ENCODE peak calls at places on chromosomes 13 and 19, in ten cellular contexts. L is spleen, G is heart left ventricle, P is esophagus squamous epithelium, O is psoas muscle, E is stomach, A is tibial nerve, H is cardiac muscle cell, Y is lower leg skin, R is fibroblast of mammary gland. I is an unnamed sample.

GRCh38 chr19:32336259-32337111 is 8.9 kb upstream of the ZNF507 start:
- DNase-seq in L (no peak), G (no peak), P (no peak), O (no peak), E (no peak), A (no peak), H (peak), Y (no peak), R (peak), I (no peak)

GRCh38 chr13:36454962-36455361 is 22.7 kb downstream of the CCNA1 start:
- DNase-seq in L (no peak), G (no peak), P (no peak), O (no peak), E (no peak), A (no peak), H (no peak), Y (no peak), R (no peak), I (no peak)

GRCh38 chr13:20353973-20354372 is 121.9 kb upstream of the GJB6 start:
- DNase-seq in L (no peak), G (no peak), P (no peak), O (no peak), E (no peak), A (no peak), H (no peak), Y (no peak), R (peak), I (no peak)

GRCh38 chr13:51501592-51502205 is 48.9 kb upstream of the INTS6 start:
- DNase-seq in L (no peak), G (no peak), P (no peak), O (no peak), E (no peak), A (no peak), H (no peak), Y (no peak), R (peak), I (no peak)

GRCh38 chr19:55082023-55082851 is 6.6 kb downstream of the EPS8L1 start:
- DNase-seq in L (no peak), G (peak), P (no peak), O (no peak), E (no peak), A (no peak), H (no peak), Y (no peak), R (peak), I (no peak)

GRCh38 chr19:6333439-6333838 is at the start of gene ACER1:
- DNase-seq in L (no peak), G (no peak), P (no peak), O (no peak), E (no peak), A (no peak), H (no peak), Y (peak), R (no peak), I (no peak)

GRCh38 chr19:12766051-12766521 is 9.3 kb downstream of the HOOK2 start:
- DNase-seq in L (peak), G (peak), P (no peak), O (peak), E (peak), A (peak), H (peak), Y (no peak), R (peak), I (peak)

GRCh38 chr13:51594432-51594831 is 10.2 kb downstream of the WDFY2 start:
- DNase-seq in L (no peak), G (no peak), P (no peak), O (no peak), E (no peak), A (no peak), H (no peak), Y (no peak), R (no peak), I (no peak)

GRCh38 chr13:42276683-42277082 is 4.7 kb downstream of the AKAP11 start:
- DNase-seq in L (no peak), G (no peak), P (no peak), O (no peak), E (no peak), A (no peak), H (no peak), Y (no peak), R (no peak), I (no peak)

GRCh38 chr19:315811-316210 is 24.6 kb upstream of the PLPP2 start:
- DNase-seq in L (no peak), G (no peak), P (no peak), O (no peak), E (no peak), A (no peak), H (no peak), Y (no peak), R (no peak), I (no peak)

GRCh38 chr19:318509-318774 is 26.2 kb downstream of the MIER2 start:
- DNase-seq in L (no peak), G (no peak), P (no peak), O (no peak), E (no peak), A (no peak), H (no peak), Y (no peak), R (no peak), I (no peak)

GRCh38 chr19:313988-314815 is 23.0 kb upstream of the PLPP2 start:
- DNase-seq in L (peak), G (no peak), P (no peak), O (no peak), E (peak), A (no peak), H (no peak), Y (no peak), R (no peak), I (no peak)

GRCh38 chr19:313169-313987 is 22.2 kb upstream of the PLPP2 start:
- DNase-seq in L (peak), G (no peak), P (no peak), O (no peak), E (peak), A (no peak), H (no peak), Y (no peak), R (no peak), I (no peak)

DNA sequence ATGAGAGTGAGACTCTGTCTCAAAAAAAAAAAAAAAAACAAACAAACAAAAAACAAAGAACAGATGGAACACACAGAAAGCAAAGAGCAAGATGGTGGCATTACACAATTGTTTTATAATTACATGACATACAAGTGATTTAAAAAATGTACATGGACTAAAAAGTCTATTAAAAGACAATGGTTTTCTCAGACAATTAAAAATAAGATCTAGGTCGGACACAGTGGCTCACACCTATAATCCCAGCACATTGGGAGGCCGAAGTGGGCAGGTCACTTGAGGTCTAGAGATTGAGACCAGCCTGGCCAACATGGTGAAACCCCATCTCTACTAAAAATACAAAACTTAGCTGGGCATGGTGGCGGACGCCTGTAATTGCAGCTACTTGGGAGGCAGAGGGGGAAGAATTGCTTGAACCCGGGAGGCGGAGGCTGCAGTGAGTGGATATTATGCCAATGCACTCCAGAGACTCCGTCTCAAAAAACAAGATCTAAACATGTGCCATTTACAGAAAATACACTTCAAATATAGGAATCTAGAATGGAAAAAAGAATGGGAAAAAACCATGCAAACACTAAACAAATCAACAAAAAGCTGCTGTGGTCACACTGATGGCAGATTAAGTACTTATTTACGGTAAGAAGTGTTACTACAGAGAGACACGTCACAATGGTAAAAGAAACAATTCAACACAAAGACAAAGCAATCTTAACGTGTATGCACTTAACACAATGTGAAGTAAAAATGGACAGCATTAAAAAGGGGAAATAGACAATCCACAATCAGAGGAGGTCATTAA is 26.7 kb downstream of the MIER2 start:
- DNase-seq in L (no peak), G (no peak), P (no peak), O (no peak), E (peak), A (no peak), H (no peak), Y (no peak), R (no peak), I (no peak)
- TF ChIP-seq CTCF in L (no peak), G (peak), P (no peak), O (no peak), E (no peak), A (no peak), H (no peak), Y (no peak), R (no peak), I (no peak)

DNA sequence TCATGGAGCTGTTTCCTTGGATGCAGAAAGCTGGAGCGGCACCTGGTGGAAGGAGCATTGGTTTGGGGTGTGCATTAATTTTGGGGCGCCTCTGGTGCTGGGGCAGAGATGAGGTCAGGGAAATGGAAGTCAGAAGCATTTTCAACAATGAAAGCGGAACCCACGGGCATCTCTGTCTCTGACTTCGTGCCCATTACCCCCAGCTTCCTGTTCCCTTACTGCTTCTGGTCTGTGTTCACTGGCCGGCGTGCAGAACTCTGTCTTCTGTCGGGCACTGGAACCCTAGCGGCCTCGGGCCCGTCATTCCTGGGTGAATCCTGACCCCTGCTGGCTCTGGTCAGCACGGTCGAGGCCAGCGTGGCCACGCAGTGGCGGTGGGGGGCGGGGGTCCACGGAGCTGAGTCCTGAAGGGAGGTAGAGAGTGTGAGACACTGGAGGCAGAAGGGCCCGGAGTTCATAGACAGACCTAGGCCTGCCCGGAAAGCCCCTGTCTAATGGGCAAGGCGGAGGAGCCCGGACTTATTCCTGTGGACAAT is 7.9 kb upstream of the LINGO3 start:
- DNase-seq in L (peak), G (peak), P (no peak), O (peak), E (peak), A (peak), H (peak), Y (peak), R (peak), I (no peak)
- TF ChIP-seq CTCF in L (peak), G (peak), P (peak), O (peak), E (peak), A (peak), H (peak), Y (no peak), R (peak), I (peak)

GRCh38 chr19:9430444-9430843 is 4.9 kb downstream of the ZNF266 start:
- DNase-seq in L (no peak), G (no peak), P (no peak), O (no peak), E (no peak), A (no peak), H (no peak), Y (no peak), R (no peak), I (no peak)

GRCh38 chr19:9427941-9428340 is 7.4 kb downstream of the ZNF266 start:
- DNase-seq in L (no peak), G (no peak), P (no peak), O (no peak), E (no peak), A (no peak), H (no peak), Y (no peak), R (no peak), I (no peak)

GRCh38 chr19:9435279-9436268 is at the start of gene ZNF266:
- DNase-seq in L (peak), G (peak), P (peak), O (peak), E (peak), A (peak), H (peak), Y (peak), R (peak), I (peak)

GRCh38 chr19:9436358-9436757 is 985 bp upstream of the ZNF266 start:
- DNase-seq in L (no peak), G (no peak), P (no peak), O (no peak), E (no peak), A (no peak), H (no peak), Y (no peak), R (no peak), I (no peak)

GRCh38 chr19:9431475-9431874 is 3.9 kb downstream of the ZNF266 start:
- DNase-seq in L (no peak), G (no peak), P (no peak), O (no peak), E (no peak), A (no peak), H (peak), Y (no peak), R (peak), I (no peak)
- TF ChIP-seq CTCF in L (peak), G (peak), P (no peak), O (peak), E (peak), A (no peak), H (peak), Y (no peak), R (peak), I (peak)

DNA sequence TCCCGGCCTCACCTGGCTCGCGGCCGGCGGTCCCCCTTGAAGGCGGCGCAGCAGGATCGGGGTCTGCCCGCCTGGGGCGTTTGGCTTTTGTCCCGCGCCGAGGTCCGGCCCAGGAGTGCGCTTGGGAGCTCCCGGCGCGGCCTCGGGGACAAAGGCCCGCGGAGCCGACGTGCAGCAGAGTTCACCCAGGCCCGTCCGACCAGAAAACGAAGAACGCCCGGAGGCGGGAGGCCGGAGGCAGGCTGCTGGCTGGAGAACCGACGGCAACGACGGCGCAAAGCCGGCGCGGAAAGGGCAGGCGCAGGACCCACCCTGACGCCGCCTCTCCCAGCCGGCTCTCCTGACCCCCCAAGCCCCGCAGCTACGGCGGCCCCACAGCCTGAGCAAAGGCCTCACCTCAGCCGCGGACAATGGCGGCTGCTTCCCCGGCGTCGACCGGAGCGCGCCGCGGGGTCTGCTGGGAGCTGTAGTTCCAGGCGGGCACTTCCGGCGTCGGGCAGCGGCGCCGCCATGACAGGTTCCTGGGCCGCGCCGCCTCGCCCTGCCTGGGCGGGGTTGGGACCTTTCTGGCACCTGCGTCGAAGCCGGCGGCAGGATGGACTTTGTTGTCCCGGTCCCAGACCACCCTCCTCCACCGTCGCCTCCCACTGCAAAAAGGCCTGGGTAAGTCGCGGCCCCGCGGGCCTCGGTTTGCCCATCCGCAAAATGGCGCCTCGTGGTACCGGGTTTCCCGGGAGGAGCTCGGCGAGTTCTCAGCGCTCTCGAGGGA is at the start of gene ZNF606:
- DNase-seq in L (peak), G (peak), P (peak), O (peak), E (peak), A (peak), H (peak), Y (peak), R (peak), I (peak)
- TF ChIP-seq CTCF in L (no peak), G (no peak), P (no peak), O (no peak), E (no peak), A (no peak), H (no peak), Y (no peak), R (no peak), I (no peak)

GRCh38 chr19:16446108-16447014 is 25.4 kb downstream of the EPS15L1 start:
- DNase-seq in L (peak), G (no peak), P (no peak), O (no peak), E (no peak), A (no peak), H (no peak), Y (no peak), R (no peak), I (no peak)
- TF ChIP-seq CTCF in L (no peak), G (no peak), P (no peak), O (no peak), E (no peak), A (no peak), H (no peak), Y (no peak), R (no peak), I (no peak)

GRCh38 chr19:4580021-4580901 is 20.8 kb upstream of the SEMA6B start:
- DNase-seq in L (no peak), G (no peak), P (no peak), O (no peak), E (no peak), A (no peak), H (peak), Y (no peak), R (no peak), I (no peak)
- TF ChIP-seq CTCF in L (no peak), G (no peak), P (no peak), O (no peak), E (no peak), A (no peak), H (peak), Y (no peak), R (no peak), I (no peak)

I was measured in mesothelial cell of epicardium.